ENCODE peak calls at places on chromosomes 5 and 9, in nine cellular contexts. One of them, this sample, is unnamed.

GRCh38 chr5:1745806-1746370 is 53.7 kb downstream of the MRPL36 start:
- DNase-seq in GM19239: no peak
- DNase-seq in ACHN: no peak
- DNase-seq in non-pigmented ciliary epithelial cell: no peak
- DNase-seq in IMR-90: no peak
- DNase-seq in OCI-M1: no peak
- DNase-seq in bronchial epithelial cell: no peak
- DNase-seq in iPS DF 6.9: no peak
- DNase-seq in HuH-7.5: no peak
- DNase-seq in this sample: peak; percentile 33

GRCh38 chr5:137778772-137779564 is 24.8 kb upstream of the HNRNPA0 start:
- DNase-seq in GM19239: peak; percentile 13
- DNase-seq in ACHN: peak; percentile 38
- DNase-seq in non-pigmented ciliary epithelial cell: no peak
- DNase-seq in IMR-90: peak; percentile 39
- DNase-seq in OCI-M1: peak; percentile 72
- DNase-seq in bronchial epithelial cell: peak; percentile 37
- DNase-seq in iPS DF 6.9: no peak
- DNase-seq in HuH-7.5: no peak
- DNase-seq in this sample: no peak

GRCh38 chr9:135478858-135479468 is 619 bp upstream of the PPP1R26 start:
- DNase-seq in GM19239: peak; percentile 27
- DNase-seq in ACHN: peak; percentile 31
- DNase-seq in non-pigmented ciliary epithelial cell: no peak
- DNase-seq in IMR-90: no peak
- DNase-seq in OCI-M1: peak; percentile 62
- DNase-seq in bronchial epithelial cell: no peak
- DNase-seq in iPS DF 6.9: no peak
- DNase-seq in HuH-7.5: peak; percentile 36
- DNase-seq in this sample: peak; percentile 64

GRCh38 chr9:19998823-19999455 is 210.1 kb upstream of the SLC24A2 start:
- DNase-seq in GM19239: no peak
- DNase-seq in ACHN: peak; percentile 36
- DNase-seq in non-pigmented ciliary epithelial cell: no peak
- DNase-seq in IMR-90: no peak
- DNase-seq in OCI-M1: no peak
- DNase-seq in bronchial epithelial cell: peak; percentile 46
- DNase-seq in iPS DF 6.9: no peak
- DNase-seq in HuH-7.5: no peak
- DNase-seq in this sample: no peak

GRCh38 chr5:110371011-110371724 is 355.3 kb downstream of the TMEM232 start:
- DNase-seq in GM19239: no peak
- DNase-seq in ACHN: no peak
- DNase-seq in non-pigmented ciliary epithelial cell: no peak
- DNase-seq in IMR-90: no peak
- DNase-seq in OCI-M1: no peak
- DNase-seq in bronchial epithelial cell: no peak
- DNase-seq in iPS DF 6.9: no peak
- DNase-seq in HuH-7.5: no peak
- DNase-seq in this sample: no peak

GRCh38 chr9:3323714-3324113 is 202.1 kb downstream of the RFX3 start:
- DNase-seq in GM19239: no peak
- DNase-seq in ACHN: no peak
- DNase-seq in non-pigmented ciliary epithelial cell: no peak
- DNase-seq in IMR-90: no peak
- DNase-seq in OCI-M1: no peak
- DNase-seq in bronchial epithelial cell: no peak
- DNase-seq in iPS DF 6.9: no peak
- DNase-seq in HuH-7.5: no peak
- DNase-seq in this sample: no peak

GRCh38 chr9:133569891-133570651 is 35.6 kb downstream of the ADAMTSL2 start:
- DNase-seq in GM19239: no peak
- DNase-seq in ACHN: no peak
- DNase-seq in non-pigmented ciliary epithelial cell: no peak
- DNase-seq in IMR-90: no peak
- DNase-seq in OCI-M1: no peak
- DNase-seq in bronchial epithelial cell: no peak
- DNase-seq in iPS DF 6.9: no peak
- DNase-seq in HuH-7.5: no peak
- DNase-seq in this sample: no peak

GRCh38 chr5:158590936-158591863 is 508.5 kb downstream of the EBF1 start:
- DNase-seq in GM19239: no peak
- DNase-seq in ACHN: no peak
- DNase-seq in non-pigmented ciliary epithelial cell: no peak
- DNase-seq in IMR-90: no peak
- DNase-seq in OCI-M1: no peak
- DNase-seq in bronchial epithelial cell: peak; percentile 57
- DNase-seq in iPS DF 6.9: peak; percentile 33
- DNase-seq in HuH-7.5: no peak
- DNase-seq in this sample: peak; percentile 50

GRCh38 chr5:159101689-159102088 is 2.0 kb upstream of the EBF1 start:
- DNase-seq in GM19239: no peak
- DNase-seq in ACHN: no peak
- DNase-seq in non-pigmented ciliary epithelial cell: no peak
- DNase-seq in IMR-90: no peak
- DNase-seq in OCI-M1: peak; percentile 12
- DNase-seq in bronchial epithelial cell: no peak
- DNase-seq in iPS DF 6.9: no peak
- DNase-seq in HuH-7.5: no peak
- DNase-seq in this sample: no peak

GRCh38 chr9:117365438-117365837 is 49.4 kb downstream of the ASTN2 start:
- DNase-seq in GM19239: no peak
- DNase-seq in ACHN: no peak
- DNase-seq in non-pigmented ciliary epithelial cell: no peak
- DNase-seq in IMR-90: no peak
- DNase-seq in OCI-M1: no peak
- DNase-seq in bronchial epithelial cell: no peak
- DNase-seq in iPS DF 6.9: no peak
- DNase-seq in HuH-7.5: no peak
- DNase-seq in this sample: no peak

GRCh38 chr5:58317808-58318207 is 142.1 kb downstream of the PLK2 start:
- DNase-seq in GM19239: no peak
- DNase-seq in ACHN: no peak
- DNase-seq in non-pigmented ciliary epithelial cell: no peak
- DNase-seq in IMR-90: peak; percentile 3
- DNase-seq in OCI-M1: no peak
- DNase-seq in bronchial epithelial cell: no peak
- DNase-seq in iPS DF 6.9: no peak
- DNase-seq in HuH-7.5: no peak
- DNase-seq in this sample: no peak

GRCh38 chr9:79471577-79472543 is 99.9 kb upstream of the TLE4 start:
- DNase-seq in GM19239: no peak
- DNase-seq in ACHN: no peak
- DNase-seq in non-pigmented ciliary epithelial cell: no peak
- DNase-seq in IMR-90: peak; percentile 35
- DNase-seq in OCI-M1: peak; percentile 36
- DNase-seq in bronchial epithelial cell: peak; percentile 57
- DNase-seq in iPS DF 6.9: no peak
- DNase-seq in HuH-7.5: no peak
- DNase-seq in this sample: no peak

GRCh38 chr9:131809941-131810344 is 70.1 kb upstream of the RAPGEF1 start:
- DNase-seq in GM19239: no peak
- DNase-seq in ACHN: no peak
- DNase-seq in non-pigmented ciliary epithelial cell: no peak
- DNase-seq in IMR-90: peak; percentile 72
- DNase-seq in OCI-M1: no peak
- DNase-seq in bronchial epithelial cell: peak; percentile 20
- DNase-seq in iPS DF 6.9: no peak
- DNase-seq in HuH-7.5: no peak
- DNase-seq in this sample: no peak

GRCh38 chr5:19240150-19240549 is 747.9 kb downstream of the CDH18 start:
- DNase-seq in GM19239: no peak
- DNase-seq in ACHN: peak; percentile 51
- DNase-seq in non-pigmented ciliary epithelial cell: peak; percentile 42
- DNase-seq in IMR-90: no peak
- DNase-seq in OCI-M1: no peak
- DNase-seq in bronchial epithelial cell: peak; percentile 77
- DNase-seq in iPS DF 6.9: no peak
- DNase-seq in HuH-7.5: no peak
- DNase-seq in this sample: no peak

GRCh38 chr5:38257236-38258036 is 923 bp upstream of the EGFLAM start:
- DNase-seq in GM19239: no peak
- DNase-seq in ACHN: no peak
- DNase-seq in non-pigmented ciliary epithelial cell: no peak
- DNase-seq in IMR-90: no peak
- DNase-seq in OCI-M1: no peak
- DNase-seq in bronchial epithelial cell: no peak
- DNase-seq in iPS DF 6.9: no peak
- DNase-seq in HuH-7.5: no peak
- DNase-seq in this sample: peak; percentile 60

GRCh38 chr5:134436523-134437339 is 25.1 kb upstream of the CDKN2AIPNL start:
- DNase-seq in GM19239: peak; percentile 54
- DNase-seq in ACHN: peak; percentile 83
- DNase-seq in non-pigmented ciliary epithelial cell: peak; percentile 71
- DNase-seq in IMR-90: peak; percentile 98
- DNase-seq in OCI-M1: no peak
- DNase-seq in bronchial epithelial cell: peak; percentile 92
- DNase-seq in iPS DF 6.9: no peak
- DNase-seq in HuH-7.5: no peak
- DNase-seq in this sample: no peak

GRCh38 chr5:137619191-137619870 is 116.6 kb downstream of the KLHL3 start:
- DNase-seq in GM19239: no peak
- DNase-seq in ACHN: peak; percentile 2
- DNase-seq in non-pigmented ciliary epithelial cell: peak; percentile 71
- DNase-seq in IMR-90: peak; percentile 81
- DNase-seq in OCI-M1: no peak
- DNase-seq in bronchial epithelial cell: peak; percentile 84
- DNase-seq in iPS DF 6.9: no peak
- DNase-seq in HuH-7.5: no peak
- DNase-seq in this sample: no peak

GRCh38 chr5:140570058-140570457 is 5.4 kb downstream of the SLC35A4 start:
- DNase-seq in GM19239: no peak
- DNase-seq in ACHN: no peak
- DNase-seq in non-pigmented ciliary epithelial cell: no peak
- DNase-seq in IMR-90: no peak
- DNase-seq in OCI-M1: no peak
- DNase-seq in bronchial epithelial cell: no peak
- DNase-seq in iPS DF 6.9: no peak
- DNase-seq in HuH-7.5: no peak
- DNase-seq in this sample: no peak

GRCh38 chr5:34620185-34620584 is 35.9 kb upstream of the RAI14 start:
- DNase-seq in GM19239: no peak
- DNase-seq in ACHN: no peak
- DNase-seq in non-pigmented ciliary epithelial cell: no peak
- DNase-seq in IMR-90: no peak
- DNase-seq in OCI-M1: no peak
- DNase-seq in bronchial epithelial cell: no peak
- DNase-seq in iPS DF 6.9: no peak
- DNase-seq in HuH-7.5: no peak
- DNase-seq in this sample: no peak

GRCh38 chr5:114201332-114201731 is 160.5 kb upstream of the KCNN2 start:
- DNase-seq in GM19239: no peak
- DNase-seq in ACHN: no peak
- DNase-seq in non-pigmented ciliary epithelial cell: no peak
- DNase-seq in IMR-90: no peak
- DNase-seq in OCI-M1: no peak
- DNase-seq in bronchial epithelial cell: no peak
- DNase-seq in iPS DF 6.9: no peak
- DNase-seq in HuH-7.5: no peak
- DNase-seq in this sample: no peak

GRCh38 chr9:115170674-115171073 is 52.7 kb upstream of the TNC start:
- DNase-seq in GM19239: no peak
- DNase-seq in ACHN: no peak
- DNase-seq in non-pigmented ciliary epithelial cell: no peak
- DNase-seq in IMR-90: peak; percentile 52
- DNase-seq in OCI-M1: no peak
- DNase-seq in bronchial epithelial cell: peak; percentile 90
- DNase-seq in iPS DF 6.9: no peak
- DNase-seq in HuH-7.5: no peak
- DNase-seq in this sample: peak; percentile 48

GRCh38 chr9:129069128-129069824 is 11.6 kb upstream of the DOLPP1 start:
- DNase-seq in GM19239: peak; percentile 53
- DNase-seq in ACHN: no peak
- DNase-seq in non-pigmented ciliary epithelial cell: no peak
- DNase-seq in IMR-90: no peak
- DNase-seq in OCI-M1: peak; percentile 99
- DNase-seq in bronchial epithelial cell: no peak
- DNase-seq in iPS DF 6.9: no peak
- DNase-seq in HuH-7.5: no peak
- DNase-seq in this sample: no peak

GRCh38 chr5:5422819-5423515 is 490 bp downstream of the ICE1 start:
- DNase-seq in GM19239: no peak
- DNase-seq in ACHN: peak; percentile 13
- DNase-seq in non-pigmented ciliary epithelial cell: no peak
- DNase-seq in IMR-90: no peak
- DNase-seq in OCI-M1: peak; percentile 24
- DNase-seq in bronchial epithelial cell: peak; percentile 4
- DNase-seq in iPS DF 6.9: no peak
- DNase-seq in HuH-7.5: no peak
- DNase-seq in this sample: no peak

GRCh38 chr5:96067902-96068614 is 106.4 kb upstream of the ELL2 start:
- DNase-seq in GM19239: no peak
- DNase-seq in ACHN: peak; percentile 84
- DNase-seq in non-pigmented ciliary epithelial cell: peak; percentile 92
- DNase-seq in IMR-90: peak; percentile 95
- DNase-seq in OCI-M1: peak; percentile 16
- DNase-seq in bronchial epithelial cell: peak; percentile 97
- DNase-seq in iPS DF 6.9: no peak
- DNase-seq in HuH-7.5: no peak
- DNase-seq in this sample: no peak

This sample was measured in H1.